ENCODE peak calls at places on chromosomes 16 and 17, in seven cellular contexts. U is sigmoid colon; C is upper lobe of right lung; E is esophagus squamous epithelium; Y is trophoblast cell; I is breast epithelium; F is CD8-positive, alpha-beta memory T cell. H is an unnamed sample. For H3K4me1 and H3K27me3, the result is how much of the 10 kb centered on the place peaks cover.

GRCh38 chr17:31488264-31488981 is 96.9 kb downstream of the RAB11FIP4 start:
- DNase-seq in U (no peak), C (peak), E (no peak), Y (peak), I (no peak), F (peak), H (no peak)

GRCh38 chr17:2047590-2047989 is 5.8 kb downstream of the OVCA2 start:
- DNase-seq in U (no peak), C (no peak), E (no peak), Y (no peak), I (no peak), F (no peak), H (no peak)

GRCh38 chr17:75307957-75308731 is 18.9 kb upstream of the SLC25A19 start:
- DNase-seq in U (no peak), C (no peak), E (no peak), Y (peak), I (no peak), F (no peak), H (no peak)

GRCh38 chr17:59506907-59507726 is 58.3 kb upstream of the DHX40 start:
- DNase-seq in U (no peak), C (no peak), E (no peak), Y (peak), I (no peak), F (no peak), H (no peak)

GRCh38 chr16:65500919-65501318 is 379.1 kb upstream of the CDH11 start:
- DNase-seq in U (no peak), C (no peak), E (no peak), Y (no peak), I (no peak), F (no peak), H (no peak)

GRCh38 chr16:89050119-89050867 is 43.4 kb upstream of the ACSF3 start:
- DNase-seq in U (no peak), C (no peak), E (no peak), Y (no peak), I (no peak), F (no peak), H (no peak)

GRCh38 chr16:30535106-30535776 is 583 bp upstream of the ZNF747 start:
- DNase-seq in U (no peak), C (no peak), E (no peak), Y (no peak), I (no peak), F (peak), H (no peak)

GRCh38 chr16:2082171-2082982 is 34.6 kb downstream of the TSC2 start:
- DNase-seq in U (peak), C (no peak), E (no peak), Y (no peak), I (no peak), F (no peak), H (no peak)

GRCh38 chr16:1961651-1962067 is 2.3 kb downstream of the NDUFB10 start:
- DNase-seq in U (no peak), C (no peak), E (no peak), Y (no peak), I (no peak), F (no peak), H (no peak)

GRCh38 chr16:16127469-16128116 is 95.7 kb downstream of the ABCC6 start:
- DNase-seq in U (peak), C (peak), E (no peak), Y (peak), I (no peak), F (peak), H (no peak)
- H3K27ac ChIP-seq in U (peak), C (no peak), E (no peak), Y (no peak), I (no peak), F (no peak), H (peak)

GRCh38 chr16:67962135-67962534 is 6.3 kb downstream of the SLC12A4 start:
- DNase-seq in U (no peak), C (no peak), E (no peak), Y (no peak), I (no peak), F (no peak), H (no peak)
- H3K4me1 ChIP-seq in U (half or more), C (half or more), E (half or more), Y (under half), I (under half), F (under half), H (under half)

DNA sequence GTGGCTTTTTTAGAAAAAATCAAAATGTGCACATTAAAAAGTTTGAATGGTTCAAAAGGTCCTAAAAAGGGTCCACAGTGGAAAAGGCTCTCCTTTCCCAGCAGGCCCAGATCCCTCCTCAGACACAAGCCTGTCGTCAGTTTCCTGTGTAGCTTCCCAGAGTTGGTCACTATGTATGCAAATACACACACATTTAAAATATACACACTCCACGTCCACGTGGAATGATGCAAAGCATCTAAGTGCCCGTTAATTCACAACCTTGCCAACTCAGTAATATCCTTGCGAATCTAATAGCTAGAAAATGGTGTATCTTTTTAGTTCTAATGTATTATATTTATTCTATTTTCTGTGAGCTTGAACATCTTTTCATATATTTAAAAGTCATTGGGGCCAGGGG is 17.7 kb downstream of the NLRC5 start:
- DNase-seq in U (no peak), C (no peak), E (no peak), Y (no peak), I (no peak), F (no peak), H (no peak)
- H3K27me3 ChIP-seq in U (under half), C (under half), E (under half), Y (under half), I (under half), F (under half), H (under half)

DNA sequence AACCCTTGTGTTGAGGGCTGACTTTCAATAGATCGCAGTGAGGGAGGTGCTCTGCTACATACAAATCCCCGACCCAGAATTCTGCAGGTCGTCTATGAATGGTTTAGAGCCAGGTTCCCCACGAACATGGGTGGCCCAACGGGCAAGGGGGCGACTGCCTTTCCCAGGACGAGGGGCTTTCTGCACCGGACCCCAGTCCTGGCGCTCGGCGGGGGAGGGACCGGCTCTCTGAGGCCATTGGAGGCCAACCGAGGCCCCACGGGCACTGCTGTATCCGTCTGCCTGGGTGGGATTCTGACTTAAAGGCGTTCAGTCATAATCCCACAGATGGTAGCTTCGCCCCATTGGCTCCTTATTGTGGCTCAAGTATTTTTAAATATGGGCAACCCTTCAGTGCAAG is 21.2 kb downstream of the SEC14L1 start:
- DNase-seq in U (no peak), C (no peak), E (no peak), Y (no peak), I (no peak), F (no peak), H (no peak)
- H3K27ac ChIP-seq in U (no peak), C (no peak), E (no peak), Y (no peak), I (no peak), F (no peak), H (no peak)

GRCh38 chr17:48869821-48870318 is 22.7 kb upstream of the ATP5MC1 start:
- DNase-seq in U (no peak), C (no peak), E (no peak), Y (no peak), I (no peak), F (no peak), H (no peak)

GRCh38 chr17:48871551-48872351 is 20.8 kb upstream of the ATP5MC1 start:
- DNase-seq in U (no peak), C (no peak), E (no peak), Y (no peak), I (no peak), F (no peak), H (no peak)

GRCh38 chr17:48873212-48873611 is 19.4 kb upstream of the ATP5MC1 start:
- DNase-seq in U (no peak), C (no peak), E (no peak), Y (no peak), I (no peak), F (no peak), H (no peak)

GRCh38 chr17:48871035-48871550 is 21.5 kb upstream of the ATP5MC1 start:
- DNase-seq in U (no peak), C (no peak), E (no peak), Y (no peak), I (no peak), F (no peak), H (no peak)

DNA sequence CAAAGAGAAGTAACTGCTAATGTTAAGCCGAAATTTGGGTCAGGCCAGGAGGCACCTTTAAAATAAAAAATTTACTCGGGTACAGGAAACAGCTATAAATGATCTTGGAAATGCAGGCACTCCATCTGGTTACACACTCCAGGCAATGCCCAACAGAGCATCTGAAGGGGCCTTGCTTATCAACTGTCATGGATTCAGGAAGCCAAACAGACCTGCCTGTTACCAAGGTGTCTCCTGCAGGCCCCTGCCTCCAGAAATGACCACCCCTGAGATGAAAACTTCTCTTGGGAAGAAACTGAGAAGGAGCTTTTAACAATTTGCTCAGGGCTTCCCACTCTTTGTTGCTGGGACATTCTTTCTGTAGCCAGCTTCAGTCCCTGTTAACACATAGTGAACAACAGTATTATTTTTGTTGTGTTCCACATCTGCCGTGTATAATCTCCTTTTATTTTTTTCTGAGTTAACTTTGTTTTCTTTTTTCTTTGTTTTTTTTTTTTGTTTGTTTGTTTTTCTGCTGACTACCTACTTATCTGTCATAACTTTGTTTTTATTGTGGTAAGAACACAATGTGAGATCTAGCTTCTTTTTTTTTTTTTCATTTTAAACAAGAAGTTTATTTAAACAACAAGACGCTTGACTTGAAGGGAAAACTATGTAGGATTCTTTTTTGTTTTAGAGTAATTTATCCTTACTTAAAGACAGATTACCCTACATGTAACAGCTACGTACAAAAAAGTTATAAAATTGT is 18.7 kb upstream of the ATP5MC1 start:
- DNase-seq in U (no peak), C (no peak), E (no peak), Y (no peak), I (no peak), F (no peak), H (no peak)
- H3K4me1 ChIP-seq in U (under half), C (under half), E (under half), Y (under half), I (under half), F (under half), H (under half)

DNA sequence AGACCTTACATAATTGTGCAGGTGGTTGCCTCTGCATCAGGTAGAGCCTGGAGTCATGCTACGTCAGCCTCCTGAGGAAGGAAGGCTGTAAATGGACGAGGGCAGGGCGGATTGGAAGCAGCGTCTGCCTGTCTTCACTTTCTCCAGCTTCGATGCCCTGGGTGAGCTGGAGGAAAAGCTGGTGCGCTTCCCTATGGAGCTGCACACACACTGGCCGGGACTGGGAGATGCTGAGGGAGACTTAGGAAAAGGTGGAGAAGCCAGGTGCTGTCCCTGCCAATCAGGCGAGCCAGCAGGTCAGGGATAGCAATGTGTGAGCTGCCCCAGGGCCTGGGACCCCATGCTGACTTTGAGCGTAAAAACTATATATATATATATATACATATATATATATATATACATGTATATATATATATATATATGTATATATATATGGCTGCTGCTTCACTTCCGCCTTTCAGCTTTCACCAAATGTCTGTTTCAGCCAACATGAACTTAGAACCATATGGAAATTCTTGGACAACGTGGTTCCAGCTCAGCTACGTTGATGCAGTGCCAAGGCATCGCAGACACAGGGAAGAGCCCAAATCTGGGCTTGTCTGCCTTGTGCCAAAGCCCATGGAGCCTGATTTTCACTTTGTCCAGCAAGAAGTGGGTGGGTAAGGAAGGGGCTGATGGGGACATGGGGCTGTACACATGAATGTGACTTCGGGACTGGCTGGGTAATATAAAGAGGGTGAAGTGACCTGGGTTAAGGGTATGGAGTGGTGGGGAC is 71.5 kb upstream of the NKD1 start:
- DNase-seq in U (peak), C (no peak), E (no peak), Y (no peak), I (no peak), F (no peak), H (no peak)
- H3K27me3 ChIP-seq in U (under half), C (under half), E (under half), Y (under half), I (under half), F (under half), H (under half)